ENCODE peak calls at places on chromosomes 11 and 22, in four cellular contexts. Y, K, J and D are unnamed samples.

GRCh38 chr11:6170226-6170625 is at the start of gene OR52B2:
- DNase-seq in K (no peak), J (no peak), Y (no peak), D (no peak)

GRCh38 chr22:35728639-35729308 is 11.1 kb downstream of the APOL5 start:
- DNase-seq in K (no peak), J (no peak), Y (no peak), D (no peak)

GRCh38 chr22:36368359-36368983 is 19.3 kb downstream of the MYH9 start:
- DNase-seq in Y (no peak), K (peak), J (no peak), D (peak)

GRCh38 chr22:31177420-31178162 is 17.6 kb downstream of the RNF185 start:
- DNase-seq in Y (peak), J (no peak), K (peak), D (no peak)

GRCh38 chr11:128891410-128891861 is 280 bp downstream of the KCNJ5 start:
- DNase-seq in K (no peak), J (no peak), Y (no peak), D (no peak)

GRCh38 chr11:86999388-86999787 is 38.3 kb upstream of the TMEM135 start:
- DNase-seq in K (no peak), Y (no peak), J (no peak), D (no peak)

GRCh38 chr11:65121447-65121864 is 478 bp downstream of the FAU start:
- DNase-seq in Y (no peak), K (no peak), J (no peak), D (no peak)

GRCh38 chr22:44825310-44826150 is 73.2 kb downstream of the ARHGAP8 start:
- DNase-seq in J (no peak), K (no peak), Y (no peak), D (no peak)

GRCh38 chr11:66855574-66856495 is 1.0 kb upstream of the LRFN4 start:
- DNase-seq in K (peak), J (peak), Y (no peak), D (peak)

GRCh38 chr11:111602865-111603632 is 800 bp downstream of the SIK2 start:
- DNase-seq in J (no peak), Y (no peak), K (peak), D (no peak)

GRCh38 chr11:67656278-67656922 is 5.9 kb upstream of the ACY3 start:
- DNase-seq in Y (peak), J (no peak), K (no peak), D (no peak)

GRCh38 chr11:102446606-102447005 is 6.0 kb downstream of the TMEM123 start:
- DNase-seq in K (peak), J (no peak), Y (peak), D (peak)

GRCh38 chr22:40196628-40197027 is 18.9 kb downstream of the TNRC6B start:
- DNase-seq in J (no peak), K (peak), Y (peak), D (peak)

GRCh38 chr22:30609260-30610185 is 2.5 kb downstream of the TCN2 start:
- DNase-seq in K (peak), J (no peak), Y (peak), D (peak)

GRCh38 chr11:45361551-45361950 is 75.4 kb upstream of the SYT13 start:
- DNase-seq in K (no peak), J (no peak), Y (no peak), D (no peak)

GRCh38 chr22:49486225-49486624 is 341.4 kb downstream of the BRD1 start:
- DNase-seq in K (no peak), Y (no peak), J (no peak), D (no peak)

GRCh38 chr11:9643751-9644150 is 20.1 kb upstream of the SWAP70 start:
- DNase-seq in J (no peak), K (no peak), Y (no peak), D (no peak)

GRCh38 chr11:57647960-57648776 is 1.5 kb downstream of the YPEL4 start:
- DNase-seq in J (no peak), Y (no peak), K (peak), D (no peak)

GRCh38 chr11:72741429-72741833 is 10.8 kb downstream of the ARAP1 start:
- DNase-seq in Y (no peak), J (no peak), K (peak), D (peak)

GRCh38 chr22:20430641-20431519 is 6.7 kb downstream of the SCARF2 start:
- DNase-seq in K (no peak), Y (no peak), J (peak), D (no peak)

GRCh38 chr11:75077316-75077715 is 19.4 kb downstream of the OR2AT4 start:
- DNase-seq in K (peak), Y (peak), J (no peak), D (peak)

GRCh38 chr11:117792241-117792640 is 4.8 kb downstream of the DSCAML1 start:
- DNase-seq in K (no peak), J (no peak), Y (no peak), D (no peak)

GRCh38 chr11:134598368-134598767 is 186.3 kb upstream of the B3GAT1 start:
- DNase-seq in K (no peak), Y (no peak), J (no peak), D (no peak)